ENCODE peak calls at places on chromosomes 4 and X, in four cellular contexts. One of them, this sample, is unnamed.
A peak's percentile ranks its signal among the peaks of the same experiment; 100 is the strongest.

GRCh38 chr4:186685744-186686143 is 37.9 kb downstream of the FAT1 start:
- DNase-seq in stimulated activated CD4-positive, alpha-beta T cell treated with anti-CD3 and anti-CD28 coated beads, Interleukin-15, amount 100 ng/mL, for 48 hours: no peak
- DNase-seq in fibroblast of mammary gland: peak; percentile 83
- DNase-seq in D341Med: no peak
- DNase-seq in this sample: no peak

GRCh38 chrX:106680716-106681115 is 45.8 kb upstream of the RNF128 start:
- DNase-seq in fibroblast of mammary gland: no peak
- DNase-seq in stimulated activated CD4-positive, alpha-beta T cell treated with anti-CD3 and anti-CD28 coated beads, Interleukin-15, amount 100 ng/mL, for 48 hours: no peak
- DNase-seq in D341Med: no peak
- DNase-seq in this sample: no peak

GRCh38 chr4:5647351-5647750 is 61.0 kb downstream of the EVC2 start:
- DNase-seq in fibroblast of mammary gland: no peak
- DNase-seq in stimulated activated CD4-positive, alpha-beta T cell treated with anti-CD3 and anti-CD28 coated beads, Interleukin-15, amount 100 ng/mL, for 48 hours: no peak
- DNase-seq in D341Med: no peak
- DNase-seq in this sample: no peak

GRCh38 chr4:8320386-8320750 is 50.8 kb downstream of the HTRA3 start:
- DNase-seq in stimulated activated CD4-positive, alpha-beta T cell treated with anti-CD3 and anti-CD28 coated beads, Interleukin-15, amount 100 ng/mL, for 48 hours: no peak
- DNase-seq in D341Med: no peak
- DNase-seq in fibroblast of mammary gland: no peak
- DNase-seq in this sample: peak; percentile 5

GRCh38 chrX:112612558-112612957 is 67.2 kb downstream of the LHFPL1 start:
- DNase-seq in fibroblast of mammary gland: no peak
- DNase-seq in D341Med: no peak
- DNase-seq in stimulated activated CD4-positive, alpha-beta T cell treated with anti-CD3 and anti-CD28 coated beads, Interleukin-15, amount 100 ng/mL, for 48 hours: no peak
- DNase-seq in this sample: no peak

GRCh38 chrX:120485562-120486520 is 16.7 kb upstream of the LAMP2 start:
- DNase-seq in D341Med: peak; percentile 73
- DNase-seq in fibroblast of mammary gland: peak; percentile 87
- DNase-seq in stimulated activated CD4-positive, alpha-beta T cell treated with anti-CD3 and anti-CD28 coated beads, Interleukin-15, amount 100 ng/mL, for 48 hours: peak; percentile 31
- DNase-seq in this sample: peak; percentile 86

GRCh38 chr4:143411527-143412480 is 75.1 kb downstream of the GAB1 start:
- DNase-seq in fibroblast of mammary gland: peak; percentile 58
- DNase-seq in stimulated activated CD4-positive, alpha-beta T cell treated with anti-CD3 and anti-CD28 coated beads, Interleukin-15, amount 100 ng/mL, for 48 hours: no peak
- DNase-seq in D341Med: no peak
- DNase-seq in this sample: no peak

GRCh38 chr4:183201331-183201730 is 102.3 kb downstream of the WWC2 start:
- DNase-seq in stimulated activated CD4-positive, alpha-beta T cell treated with anti-CD3 and anti-CD28 coated beads, Interleukin-15, amount 100 ng/mL, for 48 hours: no peak
- DNase-seq in fibroblast of mammary gland: peak; percentile 97
- DNase-seq in D341Med: no peak
- DNase-seq in this sample: no peak

This sample was measured in Jurkat, Clone E6-1.